ENCODE peak calls at places on chromosomes 5 and 9, in five cellular contexts. K is omental fat pad, X is H1, J is HTR-8/SVneo, Y is substantia nigra. E is an unnamed sample.

GRCh38 chr5:75666801-75667200 is 50.4 kb downstream of the POC5 start:
- DNase-seq in K (no peak), Y (no peak), X (no peak), J (no peak), E (no peak)

GRCh38 chr5:148730955-148731898 is 76.9 kb upstream of the HTR4 start:
- DNase-seq in X (peak), K (no peak), J (peak), Y (peak), E (peak)

GRCh38 chr5:146409081-146409671 is 38.0 kb upstream of the TCERG1 start:
- DNase-seq in Y (no peak), J (no peak), K (no peak), X (no peak), E (no peak)

GRCh38 chr9:114504341-114505186 is 709 bp downstream of the WHRN start:
- DNase-seq in X (peak), J (no peak), K (no peak), Y (peak), E (peak)

GRCh38 chr9:137138058-137138697 is 776 bp upstream of the GRIN1 start:
- DNase-seq in Y (no peak), X (peak), J (no peak), K (no peak), E (no peak)

GRCh38 chr9:130232899-130233586 is 32.5 kb upstream of the HMCN2 start:
- DNase-seq in J (no peak), Y (no peak), K (no peak), X (no peak), E (no peak)

GRCh38 chr9:132946624-132947295 is 2.3 kb upstream of the TSC1 start:
- DNase-seq in J (peak), X (no peak), Y (no peak), K (no peak), E (no peak)

GRCh38 chr5:1513326-1514026 is 10.3 kb downstream of the LPCAT1 start:
- DNase-seq in K (no peak), J (no peak), Y (no peak), X (no peak), E (no peak)

GRCh38 chr5:172463031-172463430 is 8.7 kb upstream of the SH3PXD2B start:
- DNase-seq in X (no peak), K (no peak), Y (peak), J (no peak), E (no peak)

GRCh38 chr5:149581931-149582768 is 852 bp downstream of the ARHGEF37 start:
- DNase-seq in K (no peak), X (peak), J (no peak), Y (no peak), E (peak)

GRCh38 chr9:133714606-133715294 is 23.4 kb downstream of the SARDH start:
- DNase-seq in X (no peak), Y (no peak), K (no peak), J (peak), E (no peak)

GRCh38 chr9:80175286-80175906 is 603.6 kb downstream of the TLE4 start:
- DNase-seq in X (no peak), K (no peak), Y (no peak), J (peak), E (peak)

GRCh38 chr5:165029471-165029870 is 1524.1 kb downstream of the MAT2B start:
- DNase-seq in Y (no peak), X (no peak), K (no peak), J (peak), E (no peak)

GRCh38 chr9:36174731-36175130 is 5.5 kb downstream of the CCIN start:
- DNase-seq in X (no peak), K (no peak), J (no peak), Y (no peak), E (no peak)

GRCh38 chr9:136725612-136726011 is 13.2 kb downstream of the DIPK1B start:
- DNase-seq in Y (no peak), J (no peak), K (no peak), X (no peak), E (no peak)

GRCh38 chr5:179780343-179780742 is 13.4 kb upstream of the LTC4S start:
- DNase-seq in X (no peak), J (no peak), K (no peak), Y (no peak), E (no peak)

GRCh38 chr5:120510098-120510634 is 46.1 kb downstream of the PRR16 start:
- DNase-seq in J (no peak), Y (no peak), X (no peak), K (no peak), E (no peak)

GRCh38 chr9:137461316-137461662 is 2.2 kb upstream of the NSMF start:
- DNase-seq in Y (no peak), J (no peak), K (no peak), X (no peak), E (no peak)

GRCh38 chr5:2658421-2658820 is 93.1 kb downstream of the IRX2 start:
- DNase-seq in Y (no peak), K (no peak), J (no peak), X (no peak), E (no peak)

GRCh38 chr5:138626333-138626944 is 51.2 kb upstream of the HSPA9 start:
- DNase-seq in K (no peak), J (no peak), X (no peak), Y (no peak), E (no peak)

GRCh38 chr9:89489548-89490527 is 8.1 kb downstream of the SEMA4D start:
- DNase-seq in J (no peak), X (no peak), Y (no peak), K (no peak), E (no peak)

GRCh38 chr5:141969783-141970741 is 1.2 kb downstream of the RNF14 start:
- DNase-seq in X (no peak), J (no peak), Y (no peak), K (no peak), E (peak)

GRCh38 chr9:78326564-78326963 is 29.6 kb downstream of the PSAT1 start:
- DNase-seq in J (no peak), X (no peak), K (no peak), Y (no peak), E (no peak)

GRCh38 chr5:123051206-123051605 is 14.7 kb upstream of the PPIC start:
- DNase-seq in K (no peak), Y (no peak), J (no peak), X (no peak), E (no peak)

GRCh38 chr5:148186248-148187003 is 16.4 kb upstream of the SPINK6 start:
- DNase-seq in K (no peak), J (no peak), Y (no peak), X (no peak), E (no peak)

GRCh38 chr5:50965621-50966362 is 299.4 kb downstream of the PARP8 start:
- DNase-seq in K (no peak), Y (no peak), J (no peak), X (peak), E (no peak)

GRCh38 chr5:17343675-17344074 is 126.2 kb downstream of the BASP1 start:
- DNase-seq in Y (no peak), X (no peak), J (peak), K (no peak), E (no peak)

E was measured in NCI-H510A treated with DMSO at 0.1 percent for 48 hours.